ENCODE peak calls at places on chromosome 1, in eight cellular contexts. One of them, this sample, is unnamed.

GRCh38 chr1:113930499-113931161 is 1.5 kb downstream of the HIPK1 start:
- DNase-seq in nephron progenitor cell: peak; percentile 11
- DNase-seq in tibial nerve: no peak
- DNase-seq in GM12865: peak; percentile 68
- DNase-seq in adrenal gland: peak; percentile 53
- DNase-seq in RWPE1: peak; percentile 46
- DNase-seq in heart left ventricle: no peak
- DNase-seq in upper lobe of right lung: no peak
- DNase-seq in this sample: no peak

GRCh38 chr1:169925505-169926482 is 32.1 kb upstream of the SCYL3 start:
- DNase-seq in nephron progenitor cell: no peak
- DNase-seq in tibial nerve: no peak
- DNase-seq in GM12865: peak; percentile 43
- DNase-seq in adrenal gland: no peak
- DNase-seq in RWPE1: no peak
- DNase-seq in heart left ventricle: no peak
- DNase-seq in upper lobe of right lung: no peak
- DNase-seq in this sample: no peak

GRCh38 chr1:34690269-34690668 is 64.6 kb upstream of the GJB5 start:
- DNase-seq in nephron progenitor cell: no peak
- DNase-seq in tibial nerve: no peak
- DNase-seq in GM12865: no peak
- DNase-seq in adrenal gland: no peak
- DNase-seq in RWPE1: no peak
- DNase-seq in heart left ventricle: no peak
- DNase-seq in upper lobe of right lung: no peak
- DNase-seq in this sample: no peak

GRCh38 chr1:19863804-19864203 is 18.4 kb upstream of the OTUD3 start:
- DNase-seq in nephron progenitor cell: no peak
- DNase-seq in tibial nerve: no peak
- DNase-seq in GM12865: no peak
- DNase-seq in adrenal gland: no peak
- DNase-seq in RWPE1: peak; percentile 58
- DNase-seq in heart left ventricle: no peak
- DNase-seq in upper lobe of right lung: no peak
- DNase-seq in this sample: no peak

GRCh38 chr1:41515131-41515678 is 30.7 kb upstream of the EDN2 start:
- DNase-seq in nephron progenitor cell: no peak
- DNase-seq in tibial nerve: no peak
- DNase-seq in GM12865: no peak
- DNase-seq in adrenal gland: no peak
- DNase-seq in RWPE1: peak; percentile 64
- DNase-seq in heart left ventricle: no peak
- DNase-seq in upper lobe of right lung: no peak
- DNase-seq in this sample: no peak

GRCh38 chr1:35564884-35565741 is 7.5 kb downstream of the NCDN start:
- DNase-seq in nephron progenitor cell: no peak
- DNase-seq in tibial nerve: no peak
- DNase-seq in GM12865: no peak
- DNase-seq in adrenal gland: no peak
- DNase-seq in RWPE1: no peak
- DNase-seq in heart left ventricle: no peak
- DNase-seq in upper lobe of right lung: peak; percentile 53
- DNase-seq in this sample: no peak

GRCh38 chr1:10424034-10424433 is 6.2 kb upstream of the CENPS start:
- DNase-seq in nephron progenitor cell: no peak
- DNase-seq in tibial nerve: peak; percentile 16
- DNase-seq in GM12865: no peak
- DNase-seq in adrenal gland: peak; percentile 47
- DNase-seq in RWPE1: no peak
- DNase-seq in heart left ventricle: peak; percentile 56
- DNase-seq in upper lobe of right lung: no peak
- DNase-seq in this sample: no peak

GRCh38 chr1:41314781-41315481 is 46.3 kb upstream of the FOXO6 start:
- DNase-seq in nephron progenitor cell: no peak
- DNase-seq in tibial nerve: no peak
- DNase-seq in GM12865: no peak
- DNase-seq in adrenal gland: no peak
- DNase-seq in RWPE1: no peak
- DNase-seq in heart left ventricle: no peak
- DNase-seq in upper lobe of right lung: no peak
- DNase-seq in this sample: no peak

GRCh38 chr1:206050655-206051235 is 2.2 kb upstream of the RHEX start:
- DNase-seq in nephron progenitor cell: no peak
- DNase-seq in tibial nerve: no peak
- DNase-seq in GM12865: peak; percentile 99
- DNase-seq in adrenal gland: no peak
- DNase-seq in RWPE1: no peak
- DNase-seq in heart left ventricle: no peak
- DNase-seq in upper lobe of right lung: no peak
- DNase-seq in this sample: no peak

GRCh38 chr1:7248402-7248805 is 463.1 kb downstream of the CAMTA1 start:
- DNase-seq in nephron progenitor cell: no peak
- DNase-seq in tibial nerve: no peak
- DNase-seq in GM12865: no peak
- DNase-seq in adrenal gland: no peak
- DNase-seq in RWPE1: no peak
- DNase-seq in heart left ventricle: no peak
- DNase-seq in upper lobe of right lung: no peak
- DNase-seq in this sample: no peak

GRCh38 chr1:21335750-21336168 is 45.5 kb upstream of the ECE1 start:
- DNase-seq in nephron progenitor cell: no peak
- DNase-seq in tibial nerve: no peak
- DNase-seq in GM12865: no peak
- DNase-seq in adrenal gland: no peak
- DNase-seq in RWPE1: peak; percentile 45
- DNase-seq in heart left ventricle: no peak
- DNase-seq in upper lobe of right lung: no peak
- DNase-seq in this sample: no peak

GRCh38 chr1:152440635-152441471 is 26.8 kb upstream of the CRNN start:
- DNase-seq in nephron progenitor cell: peak; percentile 6
- DNase-seq in tibial nerve: peak; percentile 43
- DNase-seq in GM12865: peak; percentile 82
- DNase-seq in adrenal gland: peak; percentile 70
- DNase-seq in RWPE1: peak; percentile 87
- DNase-seq in heart left ventricle: peak; percentile 73
- DNase-seq in upper lobe of right lung: peak; percentile 75
- DNase-seq in this sample: no peak

GRCh38 chr1:119687391-119688079 is 24.2 kb upstream of the PHGDH start:
- DNase-seq in nephron progenitor cell: no peak
- DNase-seq in tibial nerve: no peak
- DNase-seq in GM12865: no peak
- DNase-seq in adrenal gland: no peak
- DNase-seq in RWPE1: peak; percentile 65
- DNase-seq in heart left ventricle: no peak
- DNase-seq in upper lobe of right lung: no peak
- DNase-seq in this sample: no peak

GRCh38 chr1:32044246-32044645 is 28.5 kb upstream of the TMEM39B start:
- DNase-seq in nephron progenitor cell: no peak
- DNase-seq in tibial nerve: no peak
- DNase-seq in GM12865: no peak
- DNase-seq in adrenal gland: no peak
- DNase-seq in RWPE1: no peak
- DNase-seq in heart left ventricle: no peak
- DNase-seq in upper lobe of right lung: no peak
- DNase-seq in this sample: no peak

DNA sequence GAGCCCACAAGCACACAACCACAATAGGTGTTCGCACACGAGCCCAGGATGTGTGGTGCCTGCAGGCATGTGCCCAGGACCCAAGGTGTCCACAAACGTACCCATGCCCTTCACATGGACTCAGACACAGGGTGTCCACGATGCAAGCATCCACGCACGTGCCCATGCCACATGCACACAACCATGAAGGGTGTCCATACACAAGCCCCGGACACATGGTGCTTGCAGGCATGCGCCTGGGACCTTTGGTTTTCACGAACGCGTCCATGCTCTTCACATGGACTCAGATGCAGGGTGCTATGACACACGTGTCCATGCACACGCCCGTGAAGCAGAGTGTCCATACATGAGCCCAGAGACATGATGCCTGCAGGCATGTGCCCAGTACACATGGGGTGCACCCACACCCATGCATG is 53.4 kb downstream of the WNT9A start:
- DNase-seq in nephron progenitor cell: no peak
- DNase-seq in tibial nerve: no peak
- DNase-seq in GM12865: no peak
- DNase-seq in adrenal gland: no peak
- DNase-seq in RWPE1: no peak
- DNase-seq in heart left ventricle: peak; percentile 13
- DNase-seq in upper lobe of right lung: peak; percentile 48
- DNase-seq in this sample: peak; percentile 61
- TF ChIP-seq CTCF in nephron progenitor cell: no peak
- TF ChIP-seq CTCF in tibial nerve: no peak
- TF ChIP-seq CTCF in GM12865: no peak
- TF ChIP-seq CTCF in adrenal gland: no peak
- TF ChIP-seq CTCF in RWPE1: no peak
- TF ChIP-seq CTCF in heart left ventricle: no peak
- TF ChIP-seq CTCF in upper lobe of right lung: no peak
- TF ChIP-seq CTCF in this sample: no peak

DNA sequence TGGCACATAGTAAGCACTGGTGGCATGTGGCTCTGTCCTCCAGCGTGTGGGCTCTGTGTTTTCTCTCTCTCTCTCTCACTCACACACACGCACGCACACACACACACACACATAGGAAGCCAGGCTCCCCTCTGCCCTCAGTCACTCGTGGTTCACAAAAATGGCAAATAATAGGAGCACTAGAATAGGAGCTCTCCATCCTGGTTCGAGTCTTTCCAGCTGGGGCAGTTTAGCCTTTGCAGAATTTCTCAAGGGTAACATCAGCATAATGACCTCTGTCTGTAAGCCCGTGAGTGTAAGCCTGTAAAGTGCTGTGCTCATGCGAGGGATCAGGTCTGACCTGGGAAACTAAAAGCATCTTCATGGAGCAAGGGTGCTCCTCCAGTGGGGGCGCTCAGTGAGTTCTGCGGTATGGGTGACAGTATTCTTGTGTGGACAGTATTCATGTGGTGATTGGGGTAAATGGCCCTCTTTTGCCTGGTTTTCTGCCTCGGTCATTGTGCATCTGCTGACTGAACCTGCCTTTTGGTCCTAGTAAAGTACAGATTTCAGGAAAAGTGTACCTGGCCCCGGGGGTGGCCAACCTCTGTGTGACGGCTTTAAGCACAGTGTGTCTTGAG is 839 bp upstream of the ZC3H12A start:
- DNase-seq in nephron progenitor cell: no peak
- DNase-seq in tibial nerve: no peak
- DNase-seq in GM12865: no peak
- DNase-seq in adrenal gland: peak; percentile 37
- DNase-seq in RWPE1: peak; percentile 46
- DNase-seq in heart left ventricle: no peak
- DNase-seq in upper lobe of right lung: no peak
- DNase-seq in this sample: peak; percentile 35
- TF ChIP-seq CTCF in nephron progenitor cell: no peak
- TF ChIP-seq CTCF in tibial nerve: no peak
- TF ChIP-seq CTCF in GM12865: no peak
- TF ChIP-seq CTCF in adrenal gland: no peak
- TF ChIP-seq CTCF in RWPE1: no peak
- TF ChIP-seq CTCF in heart left ventricle: no peak
- TF ChIP-seq CTCF in upper lobe of right lung: no peak
- TF ChIP-seq CTCF in this sample: no peak

GRCh38 chr1:78333426-78334012 is 157.3 kb upstream of the PTGFR start:
- DNase-seq in nephron progenitor cell: peak; percentile 5
- DNase-seq in tibial nerve: no peak
- DNase-seq in GM12865: peak; percentile 60
- DNase-seq in adrenal gland: peak; percentile 31
- DNase-seq in RWPE1: no peak
- DNase-seq in heart left ventricle: no peak
- DNase-seq in upper lobe of right lung: no peak
- DNase-seq in this sample: no peak
- TF ChIP-seq CTCF in nephron progenitor cell: peak; percentile 79
- TF ChIP-seq CTCF in tibial nerve: peak; percentile 60
- TF ChIP-seq CTCF in GM12865: peak; percentile 77
- TF ChIP-seq CTCF in adrenal gland: peak; percentile 76
- TF ChIP-seq CTCF in RWPE1: peak; percentile 60
- TF ChIP-seq CTCF in heart left ventricle: peak; percentile 43
- TF ChIP-seq CTCF in upper lobe of right lung: peak; percentile 59
- TF ChIP-seq CTCF in this sample: peak; percentile 88

GRCh38 chr1:18149113-18149641 is 41.6 kb downstream of the IGSF21 start:
- DNase-seq in nephron progenitor cell: peak; percentile 54
- DNase-seq in tibial nerve: no peak
- DNase-seq in GM12865: no peak
- DNase-seq in adrenal gland: peak; percentile 46
- DNase-seq in RWPE1: peak; percentile 15
- DNase-seq in heart left ventricle: no peak
- DNase-seq in upper lobe of right lung: no peak
- DNase-seq in this sample: no peak
- TF ChIP-seq CTCF in nephron progenitor cell: peak; percentile 48
- TF ChIP-seq CTCF in tibial nerve: no peak
- TF ChIP-seq CTCF in GM12865: no peak
- TF ChIP-seq CTCF in adrenal gland: no peak
- TF ChIP-seq CTCF in RWPE1: no peak
- TF ChIP-seq CTCF in heart left ventricle: no peak
- TF ChIP-seq CTCF in upper lobe of right lung: no peak
- TF ChIP-seq CTCF in this sample: no peak

DNA sequence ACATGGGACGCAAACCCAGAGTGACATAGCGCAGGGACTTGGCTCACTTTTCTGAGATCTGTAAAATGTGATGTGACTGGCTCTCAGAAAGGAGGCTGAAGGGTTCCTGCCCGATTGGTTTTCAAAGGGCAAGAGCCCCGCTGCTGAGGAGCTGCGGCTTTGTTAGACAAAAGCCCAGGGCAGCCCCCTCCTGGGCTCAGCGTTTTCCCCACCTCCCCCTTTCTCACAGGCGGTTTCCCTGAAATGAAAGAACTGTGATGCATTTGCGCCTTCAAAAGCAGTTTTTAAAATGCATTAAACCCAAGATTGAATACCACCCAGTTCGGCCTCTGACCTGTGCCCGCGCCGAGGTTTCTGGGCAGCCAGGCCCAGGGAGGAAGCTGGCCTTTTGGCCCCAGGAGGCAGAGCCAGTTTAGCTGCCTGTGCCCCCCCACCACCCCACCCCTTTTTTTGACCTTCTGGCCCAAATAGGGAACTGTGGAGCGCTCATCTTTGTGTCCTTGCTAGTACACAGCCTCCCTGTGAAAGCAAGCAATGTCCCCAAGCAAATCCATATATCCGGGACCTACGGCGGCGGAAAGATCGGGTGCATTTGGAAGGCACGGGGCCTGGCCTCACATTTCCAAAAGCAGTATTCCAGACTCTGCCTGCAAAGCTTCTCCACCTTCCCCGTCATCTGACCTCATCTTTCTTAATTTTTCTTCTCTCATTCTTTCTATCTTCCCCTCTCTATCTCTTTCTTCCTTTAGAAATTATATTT is 28.6 kb downstream of the CD247 start:
- DNase-seq in nephron progenitor cell: peak; percentile 46
- DNase-seq in tibial nerve: no peak
- DNase-seq in GM12865: no peak
- DNase-seq in adrenal gland: no peak
- DNase-seq in RWPE1: no peak
- DNase-seq in heart left ventricle: no peak
- DNase-seq in upper lobe of right lung: no peak
- DNase-seq in this sample: no peak
- TF ChIP-seq CTCF in nephron progenitor cell: no peak
- TF ChIP-seq CTCF in tibial nerve: no peak
- TF ChIP-seq CTCF in GM12865: no peak
- TF ChIP-seq CTCF in adrenal gland: no peak
- TF ChIP-seq CTCF in RWPE1: no peak
- TF ChIP-seq CTCF in heart left ventricle: no peak
- TF ChIP-seq CTCF in upper lobe of right lung: no peak
- TF ChIP-seq CTCF in this sample: no peak